ENCODE peak calls at places on chromosomes 6 and 20, in eight cellular contexts. One of them, this sample, is unnamed.

GRCh38 chr6:100726741-100727140 is 154.4 kb downstream of the ASCC3 start:
- DNase-seq in EH: peak
- DNase-seq in OCI-LY7: no peak
- DNase-seq in CD4-positive, alpha-beta T cell: no peak
- DNase-seq in effector memory CD4-positive, alpha-beta T cell: no peak
- DNase-seq in activated CD8-positive, alpha-beta memory T cell treated with anti-CD3 and anti-CD28 coated beads, Interleukin-2, amount 50 U/mL, for 4 hours: no peak
- DNase-seq in stimulated activated CD4-positive, alpha-beta T cell treated with anti-CD3 and anti-CD28 coated beads, Interleukin-4, amount 100 ng/mL, for 1 hour: no peak
- DNase-seq in NCI-H1694 treated with DMSO at 0.1 percent for 48 hours: peak
- DNase-seq in this sample: no peak

GRCh38 chr6:134447883-134448387 is 130.0 kb upstream of the SGK1 start:
- DNase-seq in CD4-positive, alpha-beta T cell: no peak
- DNase-seq in activated CD8-positive, alpha-beta memory T cell treated with anti-CD3 and anti-CD28 coated beads, Interleukin-2, amount 50 U/mL, for 4 hours: no peak
- DNase-seq in effector memory CD4-positive, alpha-beta T cell: no peak
- DNase-seq in stimulated activated CD4-positive, alpha-beta T cell treated with anti-CD3 and anti-CD28 coated beads, Interleukin-4, amount 100 ng/mL, for 1 hour: no peak
- DNase-seq in EH: peak
- DNase-seq in OCI-LY7: no peak
- DNase-seq in NCI-H1694 treated with DMSO at 0.1 percent for 48 hours: no peak
- DNase-seq in this sample: no peak

GRCh38 chr6:8108031-8108660 is 5.8 kb upstream of the EEF1E1 start:
- DNase-seq in OCI-LY7: no peak
- DNase-seq in stimulated activated CD4-positive, alpha-beta T cell treated with anti-CD3 and anti-CD28 coated beads, Interleukin-4, amount 100 ng/mL, for 1 hour: no peak
- DNase-seq in activated CD8-positive, alpha-beta memory T cell treated with anti-CD3 and anti-CD28 coated beads, Interleukin-2, amount 50 U/mL, for 4 hours: no peak
- DNase-seq in effector memory CD4-positive, alpha-beta T cell: no peak
- DNase-seq in NCI-H1694 treated with DMSO at 0.1 percent for 48 hours: no peak
- DNase-seq in CD4-positive, alpha-beta T cell: no peak
- DNase-seq in EH: peak
- DNase-seq in this sample: no peak

GRCh38 chr6:31128093-31128676 is 7.9 kb upstream of the CDSN start:
- DNase-seq in effector memory CD4-positive, alpha-beta T cell: peak
- DNase-seq in activated CD8-positive, alpha-beta memory T cell treated with anti-CD3 and anti-CD28 coated beads, Interleukin-2, amount 50 U/mL, for 4 hours: peak
- DNase-seq in OCI-LY7: peak
- DNase-seq in CD4-positive, alpha-beta T cell: peak
- DNase-seq in stimulated activated CD4-positive, alpha-beta T cell treated with anti-CD3 and anti-CD28 coated beads, Interleukin-4, amount 100 ng/mL, for 1 hour: peak
- DNase-seq in NCI-H1694 treated with DMSO at 0.1 percent for 48 hours: no peak
- DNase-seq in EH: peak
- DNase-seq in this sample: peak

GRCh38 chr20:47392721-47393073 is 36.2 kb upstream of the ZMYND8 start:
- DNase-seq in stimulated activated CD4-positive, alpha-beta T cell treated with anti-CD3 and anti-CD28 coated beads, Interleukin-4, amount 100 ng/mL, for 1 hour: no peak
- DNase-seq in EH: peak
- DNase-seq in OCI-LY7: no peak
- DNase-seq in CD4-positive, alpha-beta T cell: no peak
- DNase-seq in effector memory CD4-positive, alpha-beta T cell: no peak
- DNase-seq in NCI-H1694 treated with DMSO at 0.1 percent for 48 hours: no peak
- DNase-seq in activated CD8-positive, alpha-beta memory T cell treated with anti-CD3 and anti-CD28 coated beads, Interleukin-2, amount 50 U/mL, for 4 hours: no peak
- DNase-seq in this sample: no peak

GRCh38 chr20:41029150-41029872 is 689 bp downstream of the TOP1 start:
- DNase-seq in OCI-LY7: no peak
- DNase-seq in NCI-H1694 treated with DMSO at 0.1 percent for 48 hours: peak
- DNase-seq in activated CD8-positive, alpha-beta memory T cell treated with anti-CD3 and anti-CD28 coated beads, Interleukin-2, amount 50 U/mL, for 4 hours: peak
- DNase-seq in stimulated activated CD4-positive, alpha-beta T cell treated with anti-CD3 and anti-CD28 coated beads, Interleukin-4, amount 100 ng/mL, for 1 hour: peak
- DNase-seq in effector memory CD4-positive, alpha-beta T cell: peak
- DNase-seq in CD4-positive, alpha-beta T cell: peak
- DNase-seq in EH: peak
- DNase-seq in this sample: no peak

GRCh38 chr6:5199203-5200101 is 61.3 kb downstream of the LYRM4 start:
- DNase-seq in NCI-H1694 treated with DMSO at 0.1 percent for 48 hours: no peak
- DNase-seq in EH: no peak
- DNase-seq in effector memory CD4-positive, alpha-beta T cell: no peak
- DNase-seq in stimulated activated CD4-positive, alpha-beta T cell treated with anti-CD3 and anti-CD28 coated beads, Interleukin-4, amount 100 ng/mL, for 1 hour: no peak
- DNase-seq in OCI-LY7: no peak
- DNase-seq in activated CD8-positive, alpha-beta memory T cell treated with anti-CD3 and anti-CD28 coated beads, Interleukin-2, amount 50 U/mL, for 4 hours: no peak
- DNase-seq in CD4-positive, alpha-beta T cell: no peak
- DNase-seq in this sample: no peak

GRCh38 chr20:11772226-11772730 is 145.4 kb upstream of the BTBD3 start:
- DNase-seq in NCI-H1694 treated with DMSO at 0.1 percent for 48 hours: no peak
- DNase-seq in effector memory CD4-positive, alpha-beta T cell: no peak
- DNase-seq in activated CD8-positive, alpha-beta memory T cell treated with anti-CD3 and anti-CD28 coated beads, Interleukin-2, amount 50 U/mL, for 4 hours: no peak
- DNase-seq in OCI-LY7: no peak
- DNase-seq in EH: no peak
- DNase-seq in CD4-positive, alpha-beta T cell: no peak
- DNase-seq in stimulated activated CD4-positive, alpha-beta T cell treated with anti-CD3 and anti-CD28 coated beads, Interleukin-4, amount 100 ng/mL, for 1 hour: no peak
- DNase-seq in this sample: no peak

GRCh38 chr20:35903843-35904242 is 50.5 kb downstream of the SCAND1 start:
- DNase-seq in activated CD8-positive, alpha-beta memory T cell treated with anti-CD3 and anti-CD28 coated beads, Interleukin-2, amount 50 U/mL, for 4 hours: no peak
- DNase-seq in effector memory CD4-positive, alpha-beta T cell: no peak
- DNase-seq in CD4-positive, alpha-beta T cell: no peak
- DNase-seq in NCI-H1694 treated with DMSO at 0.1 percent for 48 hours: no peak
- DNase-seq in EH: no peak
- DNase-seq in stimulated activated CD4-positive, alpha-beta T cell treated with anti-CD3 and anti-CD28 coated beads, Interleukin-4, amount 100 ng/mL, for 1 hour: no peak
- DNase-seq in OCI-LY7: no peak
- DNase-seq in this sample: no peak

GRCh38 chr20:58102744-58103516 is 125.5 kb downstream of the ANKRD60 start:
- DNase-seq in OCI-LY7: no peak
- DNase-seq in effector memory CD4-positive, alpha-beta T cell: no peak
- DNase-seq in activated CD8-positive, alpha-beta memory T cell treated with anti-CD3 and anti-CD28 coated beads, Interleukin-2, amount 50 U/mL, for 4 hours: no peak
- DNase-seq in CD4-positive, alpha-beta T cell: no peak
- DNase-seq in NCI-H1694 treated with DMSO at 0.1 percent for 48 hours: no peak
- DNase-seq in EH: no peak
- DNase-seq in stimulated activated CD4-positive, alpha-beta T cell treated with anti-CD3 and anti-CD28 coated beads, Interleukin-4, amount 100 ng/mL, for 1 hour: no peak
- DNase-seq in this sample: no peak

GRCh38 chr6:110534731-110535164 is 58.3 kb upstream of the SLC22A16 start:
- DNase-seq in activated CD8-positive, alpha-beta memory T cell treated with anti-CD3 and anti-CD28 coated beads, Interleukin-2, amount 50 U/mL, for 4 hours: no peak
- DNase-seq in CD4-positive, alpha-beta T cell: no peak
- DNase-seq in NCI-H1694 treated with DMSO at 0.1 percent for 48 hours: no peak
- DNase-seq in stimulated activated CD4-positive, alpha-beta T cell treated with anti-CD3 and anti-CD28 coated beads, Interleukin-4, amount 100 ng/mL, for 1 hour: no peak
- DNase-seq in effector memory CD4-positive, alpha-beta T cell: no peak
- DNase-seq in EH: peak
- DNase-seq in OCI-LY7: no peak
- DNase-seq in this sample: no peak

GRCh38 chr6:114157848-114158247 is 185.0 kb downstream of the HS3ST5 start:
- DNase-seq in stimulated activated CD4-positive, alpha-beta T cell treated with anti-CD3 and anti-CD28 coated beads, Interleukin-4, amount 100 ng/mL, for 1 hour: no peak
- DNase-seq in NCI-H1694 treated with DMSO at 0.1 percent for 48 hours: no peak
- DNase-seq in activated CD8-positive, alpha-beta memory T cell treated with anti-CD3 and anti-CD28 coated beads, Interleukin-2, amount 50 U/mL, for 4 hours: no peak
- DNase-seq in effector memory CD4-positive, alpha-beta T cell: no peak
- DNase-seq in EH: no peak
- DNase-seq in OCI-LY7: no peak
- DNase-seq in CD4-positive, alpha-beta T cell: no peak
- DNase-seq in this sample: no peak

GRCh38 chr6:53585208-53585903 is 40.5 kb upstream of the GCLC start:
- DNase-seq in OCI-LY7: no peak
- DNase-seq in EH: no peak
- DNase-seq in NCI-H1694 treated with DMSO at 0.1 percent for 48 hours: no peak
- DNase-seq in effector memory CD4-positive, alpha-beta T cell: no peak
- DNase-seq in activated CD8-positive, alpha-beta memory T cell treated with anti-CD3 and anti-CD28 coated beads, Interleukin-2, amount 50 U/mL, for 4 hours: no peak
- DNase-seq in stimulated activated CD4-positive, alpha-beta T cell treated with anti-CD3 and anti-CD28 coated beads, Interleukin-4, amount 100 ng/mL, for 1 hour: no peak
- DNase-seq in CD4-positive, alpha-beta T cell: no peak
- DNase-seq in this sample: no peak

GRCh38 chr20:51298141-51298540 is 244.4 kb downstream of the NFATC2 start:
- DNase-seq in CD4-positive, alpha-beta T cell: no peak
- DNase-seq in effector memory CD4-positive, alpha-beta T cell: no peak
- DNase-seq in activated CD8-positive, alpha-beta memory T cell treated with anti-CD3 and anti-CD28 coated beads, Interleukin-2, amount 50 U/mL, for 4 hours: no peak
- DNase-seq in EH: no peak
- DNase-seq in stimulated activated CD4-positive, alpha-beta T cell treated with anti-CD3 and anti-CD28 coated beads, Interleukin-4, amount 100 ng/mL, for 1 hour: no peak
- DNase-seq in OCI-LY7: no peak
- DNase-seq in NCI-H1694 treated with DMSO at 0.1 percent for 48 hours: no peak
- DNase-seq in this sample: no peak

GRCh38 chr20:54172532-54172855 is 1.3 kb downstream of the CYP24A1 start:
- DNase-seq in activated CD8-positive, alpha-beta memory T cell treated with anti-CD3 and anti-CD28 coated beads, Interleukin-2, amount 50 U/mL, for 4 hours: no peak
- DNase-seq in CD4-positive, alpha-beta T cell: no peak
- DNase-seq in NCI-H1694 treated with DMSO at 0.1 percent for 48 hours: no peak
- DNase-seq in stimulated activated CD4-positive, alpha-beta T cell treated with anti-CD3 and anti-CD28 coated beads, Interleukin-4, amount 100 ng/mL, for 1 hour: no peak
- DNase-seq in OCI-LY7: no peak
- DNase-seq in effector memory CD4-positive, alpha-beta T cell: no peak
- DNase-seq in EH: no peak
- DNase-seq in this sample: no peak

GRCh38 chr20:59004493-59004762 is 2.6 kb downstream of the CTSZ start:
- DNase-seq in OCI-LY7: no peak
- DNase-seq in activated CD8-positive, alpha-beta memory T cell treated with anti-CD3 and anti-CD28 coated beads, Interleukin-2, amount 50 U/mL, for 4 hours: peak
- DNase-seq in effector memory CD4-positive, alpha-beta T cell: peak
- DNase-seq in stimulated activated CD4-positive, alpha-beta T cell treated with anti-CD3 and anti-CD28 coated beads, Interleukin-4, amount 100 ng/mL, for 1 hour: peak
- DNase-seq in CD4-positive, alpha-beta T cell: peak
- DNase-seq in EH: no peak
- DNase-seq in NCI-H1694 treated with DMSO at 0.1 percent for 48 hours: no peak
- DNase-seq in this sample: peak

GRCh38 chr6:84361372-84362179 is 134.1 kb upstream of the CEP162 start:
- DNase-seq in activated CD8-positive, alpha-beta memory T cell treated with anti-CD3 and anti-CD28 coated beads, Interleukin-2, amount 50 U/mL, for 4 hours: no peak
- DNase-seq in NCI-H1694 treated with DMSO at 0.1 percent for 48 hours: no peak
- DNase-seq in CD4-positive, alpha-beta T cell: no peak
- DNase-seq in stimulated activated CD4-positive, alpha-beta T cell treated with anti-CD3 and anti-CD28 coated beads, Interleukin-4, amount 100 ng/mL, for 1 hour: no peak
- DNase-seq in EH: no peak
- DNase-seq in OCI-LY7: no peak
- DNase-seq in effector memory CD4-positive, alpha-beta T cell: no peak
- DNase-seq in this sample: no peak

GRCh38 chr6:132764370-132764769 is 6.7 kb upstream of the VNN2 start:
- DNase-seq in activated CD8-positive, alpha-beta memory T cell treated with anti-CD3 and anti-CD28 coated beads, Interleukin-2, amount 50 U/mL, for 4 hours: no peak
- DNase-seq in CD4-positive, alpha-beta T cell: no peak
- DNase-seq in EH: peak
- DNase-seq in effector memory CD4-positive, alpha-beta T cell: no peak
- DNase-seq in OCI-LY7: no peak
- DNase-seq in NCI-H1694 treated with DMSO at 0.1 percent for 48 hours: no peak
- DNase-seq in stimulated activated CD4-positive, alpha-beta T cell treated with anti-CD3 and anti-CD28 coated beads, Interleukin-4, amount 100 ng/mL, for 1 hour: no peak
- DNase-seq in this sample: peak

GRCh38 chr6:158439255-158439654 is 120.6 kb upstream of the TMEM181 start:
- DNase-seq in NCI-H1694 treated with DMSO at 0.1 percent for 48 hours: no peak
- DNase-seq in activated CD8-positive, alpha-beta memory T cell treated with anti-CD3 and anti-CD28 coated beads, Interleukin-2, amount 50 U/mL, for 4 hours: no peak
- DNase-seq in CD4-positive, alpha-beta T cell: no peak
- DNase-seq in OCI-LY7: peak
- DNase-seq in effector memory CD4-positive, alpha-beta T cell: no peak
- DNase-seq in stimulated activated CD4-positive, alpha-beta T cell treated with anti-CD3 and anti-CD28 coated beads, Interleukin-4, amount 100 ng/mL, for 1 hour: no peak
- DNase-seq in EH: no peak
- DNase-seq in this sample: no peak

GRCh38 chr6:89630488-89630887 is 8.1 kb downstream of the LYRM2 start:
- DNase-seq in stimulated activated CD4-positive, alpha-beta T cell treated with anti-CD3 and anti-CD28 coated beads, Interleukin-4, amount 100 ng/mL, for 1 hour: no peak
- DNase-seq in activated CD8-positive, alpha-beta memory T cell treated with anti-CD3 and anti-CD28 coated beads, Interleukin-2, amount 50 U/mL, for 4 hours: no peak
- DNase-seq in CD4-positive, alpha-beta T cell: no peak
- DNase-seq in effector memory CD4-positive, alpha-beta T cell: no peak
- DNase-seq in NCI-H1694 treated with DMSO at 0.1 percent for 48 hours: no peak
- DNase-seq in EH: no peak
- DNase-seq in OCI-LY7: no peak
- DNase-seq in this sample: no peak

GRCh38 chr20:33674294-33675126 is at the start of gene NECAB3:
- DNase-seq in CD4-positive, alpha-beta T cell: peak
- DNase-seq in effector memory CD4-positive, alpha-beta T cell: peak
- DNase-seq in stimulated activated CD4-positive, alpha-beta T cell treated with anti-CD3 and anti-CD28 coated beads, Interleukin-4, amount 100 ng/mL, for 1 hour: peak
- DNase-seq in EH: peak
- DNase-seq in activated CD8-positive, alpha-beta memory T cell treated with anti-CD3 and anti-CD28 coated beads, Interleukin-2, amount 50 U/mL, for 4 hours: peak
- DNase-seq in OCI-LY7: peak
- DNase-seq in NCI-H1694 treated with DMSO at 0.1 percent for 48 hours: peak
- DNase-seq in this sample: peak

GRCh38 chr6:125546827-125547226 is 202.6 kb upstream of the HEY2 start:
- DNase-seq in effector memory CD4-positive, alpha-beta T cell: no peak
- DNase-seq in NCI-H1694 treated with DMSO at 0.1 percent for 48 hours: no peak
- DNase-seq in OCI-LY7: no peak
- DNase-seq in stimulated activated CD4-positive, alpha-beta T cell treated with anti-CD3 and anti-CD28 coated beads, Interleukin-4, amount 100 ng/mL, for 1 hour: no peak
- DNase-seq in EH: peak
- DNase-seq in activated CD8-positive, alpha-beta memory T cell treated with anti-CD3 and anti-CD28 coated beads, Interleukin-2, amount 50 U/mL, for 4 hours: no peak
- DNase-seq in CD4-positive, alpha-beta T cell: no peak
- DNase-seq in this sample: no peak